ENCODE peak calls at places on chromosomes 1 and 21, in ten cellular contexts. K, B, Z, S, E, L, D, H, T and X are unnamed samples.

GRCh38 chr1:38793299-38793698 is 66.3 kb downstream of the RRAGC start:
- DNase-seq in E (no peak), S (no peak), H (no peak), K (no peak), B (no peak), Z (no peak), D (no peak), L (no peak), T (no peak), X (no peak)

GRCh38 chr1:1782399-1783221 is 4.3 kb upstream of the NADK start:
- DNase-seq in K (peak; percentile 72), H (no peak), Z (peak; percentile 70), D (no peak), T (peak; percentile 62), S (peak; percentile 75), E (peak; percentile 67), B (peak; percentile 29), L (peak; percentile 44), X (no peak)

GRCh38 chr1:55893155-55893554 is 678.0 kb upstream of the USP24 start:
- DNase-seq in Z (no peak), E (peak; percentile 23), D (peak; percentile 15), K (peak; percentile 70), H (no peak), B (peak; percentile 25), S (peak; percentile 13), L (no peak), T (no peak), X (no peak)

GRCh38 chr21:42574234-42575027 is 60.8 kb downstream of the SLC37A1 start:
- DNase-seq in K (peak; percentile 41), D (no peak), T (no peak), Z (no peak), S (no peak), E (peak; percentile 74), L (no peak), B (no peak), H (no peak), X (no peak)

GRCh38 chr1:32925360-32926142 is 24.4 kb upstream of the TMEM54 start:
- DNase-seq in E (no peak), B (no peak), T (no peak), K (peak; percentile 22), S (peak; percentile 40), Z (no peak), H (no peak), D (no peak), L (no peak), X (peak; percentile 30)

GRCh38 chr1:154186177-154186576 is 5.7 kb downstream of the TPM3 start:
- DNase-seq in S (peak; percentile 81), Z (peak; percentile 36), K (peak; percentile 72), T (peak; percentile 90), D (peak; percentile 51), B (no peak), E (peak; percentile 55), L (peak; percentile 11), H (peak; percentile 47), X (peak; percentile 75)

GRCh38 chr1:233075045-233075444 is 124.6 kb downstream of the NTPCR start:
- DNase-seq in Z (no peak), B (peak; percentile 50), K (no peak), E (no peak), S (no peak), L (no peak), H (no peak), D (no peak), T (no peak), X (no peak)

GRCh38 chr1:9340172-9340854 is 47.6 kb downstream of the SPSB1 start:
- DNase-seq in T (no peak), D (no peak), H (no peak), S (no peak), B (no peak), L (no peak), K (peak; percentile 30), Z (no peak), E (no peak), X (no peak)

GRCh38 chr1:6991271-6991670 is 206.0 kb downstream of the CAMTA1 start:
- DNase-seq in S (no peak), H (no peak), D (no peak), T (no peak), K (peak; percentile 30), L (no peak), Z (no peak), B (peak; percentile 63), E (no peak), X (no peak)

GRCh38 chr1:99644302-99645004 is 1.5 kb upstream of the PALMD start:
- DNase-seq in T (no peak), B (no peak), D (peak; percentile 8), Z (no peak), S (peak; percentile 36), E (no peak), K (no peak), L (peak; percentile 33), H (no peak), X (no peak)

GRCh38 chr1:10960954-10961833 is 51.3 kb upstream of the TARDBP start:
- DNase-seq in D (peak; percentile 85), E (peak; percentile 84), L (peak; percentile 70), B (peak; percentile 15), K (peak; percentile 75), H (peak; percentile 70), Z (peak; percentile 82), S (peak; percentile 88), T (peak; percentile 87), X (peak; percentile 57)

GRCh38 chr1:55310517-55310927 is 95.4 kb upstream of the USP24 start:
- DNase-seq in Z (no peak), S (no peak), L (no peak), E (no peak), B (peak; percentile 98), T (no peak), D (no peak), K (peak; percentile 96), H (no peak), X (no peak)

GRCh38 chr1:36643391-36644270 is 160.9 kb upstream of the CSF3R start:
- DNase-seq in Z (no peak), L (no peak), B (no peak), T (no peak), K (no peak), S (no peak), H (no peak), D (no peak), E (no peak), X (no peak)